ENCODE peak calls at places on chromosome 11, in five cellular contexts. O is H1, V is K562, B is HepG2, A is GM12878. J is an unnamed sample.

GRCh38 chr11:111045408-111045806 is 200.1 kb upstream of the POU2AF2 start:
- DNase-seq in O (no peak), V (no peak), B (no peak), A (no peak), J (no peak)

GRCh38 chr11:76947790-76948189 is 86.4 kb upstream of the B3GNT6 start:
- DNase-seq in O (no peak), V (no peak), B (no peak), A (no peak), J (no peak)

GRCh38 chr11:128505449-128506058 is 81.8 kb downstream of the ETS1 start:
- DNase-seq in O (no peak), V (no peak), B (no peak), A (no peak), J (no peak)

GRCh38 chr11:9678576-9678975 is 14.7 kb downstream of the SWAP70 start:
- DNase-seq in O (no peak), V (no peak), B (no peak), A (no peak), J (no peak)

GRCh38 chr11:131982154-131982553 is 611.7 kb downstream of the NTM start:
- DNase-seq in O (peak), V (no peak), B (no peak), A (no peak), J (no peak)

GRCh38 chr11:12893787-12894672 is 115.1 kb upstream of the RASSF10 start:
- DNase-seq in O (no peak), V (peak), B (peak), A (no peak), J (peak)

GRCh38 chr11:121614661-121615240 is 162.0 kb upstream of the SORL1-AS1 start:
- DNase-seq in O (peak), V (no peak), B (no peak), A (no peak), J (no peak)

GRCh38 chr11:36453678-36454077 is 56.4 kb downstream of the TRAF6 start:
- DNase-seq in O (no peak), V (peak), B (no peak), A (no peak), J (peak)

GRCh38 chr11:530960-531825 is 4.2 kb downstream of the HRAS start:
- DNase-seq in O (no peak), V (no peak), B (no peak), A (no peak), J (no peak)

GRCh38 chr11:74746868-74747267 is 1.8 kb upstream of the RNF169 start:
- DNase-seq in O (no peak), V (no peak), B (no peak), A (no peak), J (no peak)

GRCh38 chr11:108698844-108699642 is 34.2 kb downstream of the DDX10 start:
- DNase-seq in O (no peak), V (no peak), B (no peak), A (peak), J (no peak)

GRCh38 chr11:12914401-12914912 is 94.7 kb upstream of the RASSF10 start:
- DNase-seq in O (peak), V (peak), B (no peak), A (no peak), J (peak)

GRCh38 chr11:69240332-69241074 is 53.5 kb upstream of the MYEOV start:
- DNase-seq in O (no peak), V (no peak), B (no peak), A (no peak), J (no peak)

GRCh38 chr11:46375392-46376101 is 5.9 kb upstream of the MDK start:
- DNase-seq in O (no peak), V (no peak), B (no peak), A (no peak), J (no peak)

GRCh38 chr11:60937144-60937527 is 12.9 kb downstream of the TMEM132A start:
- DNase-seq in O (no peak), V (no peak), B (no peak), A (no peak), J (no peak)

GRCh38 chr11:125314264-125315087 is 149.9 kb downstream of the PKNOX2 start:
- DNase-seq in O (no peak), V (no peak), B (no peak), A (no peak), J (no peak)

GRCh38 chr11:111064118-111064517 is 181.4 kb upstream of the POU2AF2 start:
- DNase-seq in O (no peak), V (no peak), B (no peak), A (no peak), J (no peak)

GRCh38 chr11:11725438-11725837 is 103.6 kb upstream of the GALNT18 start:
- DNase-seq in O (no peak), V (no peak), B (no peak), A (no peak), J (no peak)

GRCh38 chr11:67160872-67161783 is 42.1 kb downstream of the KDM2A start:
- DNase-seq in O (no peak), V (no peak), B (no peak), A (no peak), J (no peak)

GRCh38 chr11:73242291-73243092 is 24.4 kb downstream of the P2RY2 start:
- DNase-seq in O (no peak), V (peak), B (peak), A (peak), J (peak)

GRCh38 chr11:11572386-11572785 is 49.4 kb downstream of the GALNT18 start:
- DNase-seq in O (no peak), V (no peak), B (no peak), A (no peak), J (no peak)

GRCh38 chr11:72676874-72677341 is 2.7 kb upstream of the PDE2A start:
- DNase-seq in O (no peak), V (peak), B (peak), A (no peak), J (peak)

GRCh38 chr11:27468209-27468608 is 4.4 kb downstream of the LGR4 start:
- DNase-seq in O (no peak), V (no peak), B (no peak), A (no peak), J (no peak)

GRCh38 chr11:1927151-1928037 is 7.9 kb downstream of the TNNT3 start:
- DNase-seq in O (no peak), V (no peak), B (no peak), A (no peak), J (no peak)

GRCh38 chr11:130999992-131000770 is 83.9 kb upstream of the SNX19 start:
- DNase-seq in O (no peak), V (no peak), B (peak), A (no peak), J (peak)

GRCh38 chr11:102521121-102521520 is 9.4 kb downstream of the MMP7 start:
- DNase-seq in O (no peak), V (no peak), B (no peak), A (no peak), J (no peak)

GRCh38 chr11:12494699-12495098 is 117.3 kb downstream of the PARVA start:
- DNase-seq in O (no peak), V (no peak), B (no peak), A (no peak), J (no peak)

GRCh38 chr11:5203366-5203765 is 2.9 kb upstream of the OR51V1 start:
- DNase-seq in O (no peak), V (no peak), B (no peak), A (no peak), J (no peak)

GRCh38 chr11:61294717-61295595 is at the start of gene VWCE:
- DNase-seq in O (peak), V (no peak), B (peak), A (no peak), J (peak)

GRCh38 chr11:14583252-14584105 is 60.1 kb upstream of the PDE3B start:
- DNase-seq in O (no peak), V (no peak), B (peak), A (no peak), J (no peak)

GRCh38 chr11:118194835-118195627 is 18.6 kb upstream of the SCN2B start:
- DNase-seq in O (no peak), V (no peak), B (peak), A (no peak), J (peak)

GRCh38 chr11:64799256-64799924 is 3.6 kb downstream of the MAP4K2 start:
- DNase-seq in O (no peak), V (no peak), B (no peak), A (no peak), J (no peak)

GRCh38 chr11:22742149-22742548 is 75.7 kb downstream of the GAS2 start:
- DNase-seq in O (no peak), V (no peak), B (no peak), A (no peak), J (no peak)

GRCh38 chr11:82978422-82979099 is 77.0 kb downstream of the DDIAS start:
- DNase-seq in O (no peak), V (no peak), B (peak), A (peak), J (no peak)

DNA sequence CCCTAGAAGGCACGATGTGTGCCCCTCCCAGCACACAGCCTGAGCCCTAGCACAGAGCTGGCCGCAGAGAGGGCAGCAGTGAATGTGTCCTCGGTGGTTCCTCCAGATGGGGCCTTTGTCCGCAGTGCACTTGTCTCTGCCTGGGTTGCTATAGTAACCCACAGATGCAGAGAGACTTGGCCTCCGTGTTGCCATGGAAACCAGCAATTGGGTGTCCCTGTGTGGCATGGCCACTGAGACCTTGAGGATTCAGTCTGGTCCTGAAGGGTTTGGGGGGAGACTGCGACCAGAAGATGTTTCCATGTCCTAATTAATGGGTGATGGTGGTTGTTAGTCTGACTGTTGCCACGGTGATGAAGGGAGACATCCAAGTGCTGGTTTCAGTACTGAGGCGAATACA is 42.6 kb upstream of the TUB start:
- DNase-seq in O (no peak), V (no peak), B (no peak), A (no peak), J (no peak)
- TF ChIP-seq KDM1A in O (no peak), V (no peak), B (no peak), A (no peak), J (no peak)

GRCh38 chr11:119615879-119616190 is 113.2 kb downstream of the NECTIN1 start:
- DNase-seq in O (no peak), V (no peak), B (no peak), A (no peak), J (no peak)
- TF ChIP-seq POLR2A in O (no peak), V (no peak), B (no peak), A (no peak), J (no peak)

GRCh38 chr11:15912291-15912690 is 444.1 kb downstream of the SOX6 start:
- DNase-seq in O (no peak), V (no peak), B (no peak), A (no peak), J (no peak)

GRCh38 chr11:15913261-15913660 is 443.1 kb downstream of the SOX6 start:
- DNase-seq in O (no peak), V (no peak), B (no peak), A (no peak), J (no peak)

GRCh38 chr11:15911377-15912044 is 444.8 kb downstream of the SOX6 start:
- DNase-seq in O (no peak), V (no peak), B (no peak), A (no peak), J (no peak)

GRCh38 chr11:15910761-15911160 is 445.6 kb downstream of the SOX6 start:
- DNase-seq in O (no peak), V (no peak), B (no peak), A (no peak), J (no peak)

DNA sequence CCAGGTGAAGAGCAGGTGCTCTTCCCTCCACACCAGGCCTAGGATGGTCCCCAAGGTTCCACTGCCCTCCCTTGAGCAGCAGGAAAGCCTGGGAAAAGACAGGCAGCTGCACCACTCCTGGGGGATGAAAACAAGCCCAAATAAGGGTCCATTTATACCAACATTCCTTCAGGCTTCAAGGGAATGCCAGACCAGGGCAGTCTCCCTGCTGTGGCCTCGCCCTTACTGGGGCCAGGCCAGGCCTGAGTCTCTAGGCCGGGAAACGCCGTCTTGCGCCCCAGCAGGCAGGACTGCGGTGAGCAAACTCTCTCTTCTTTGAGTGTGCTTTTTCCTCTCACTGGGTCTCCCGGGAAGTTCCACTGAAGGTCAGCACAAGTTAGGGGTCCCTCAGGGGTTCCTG is 443.5 kb downstream of the SOX6 start:
- DNase-seq in O (no peak), V (no peak), B (no peak), A (no peak), J (no peak)
- TF ChIP-seq USF2 in O (no peak), V (no peak), B (no peak), A (no peak), J (no peak)

DNA sequence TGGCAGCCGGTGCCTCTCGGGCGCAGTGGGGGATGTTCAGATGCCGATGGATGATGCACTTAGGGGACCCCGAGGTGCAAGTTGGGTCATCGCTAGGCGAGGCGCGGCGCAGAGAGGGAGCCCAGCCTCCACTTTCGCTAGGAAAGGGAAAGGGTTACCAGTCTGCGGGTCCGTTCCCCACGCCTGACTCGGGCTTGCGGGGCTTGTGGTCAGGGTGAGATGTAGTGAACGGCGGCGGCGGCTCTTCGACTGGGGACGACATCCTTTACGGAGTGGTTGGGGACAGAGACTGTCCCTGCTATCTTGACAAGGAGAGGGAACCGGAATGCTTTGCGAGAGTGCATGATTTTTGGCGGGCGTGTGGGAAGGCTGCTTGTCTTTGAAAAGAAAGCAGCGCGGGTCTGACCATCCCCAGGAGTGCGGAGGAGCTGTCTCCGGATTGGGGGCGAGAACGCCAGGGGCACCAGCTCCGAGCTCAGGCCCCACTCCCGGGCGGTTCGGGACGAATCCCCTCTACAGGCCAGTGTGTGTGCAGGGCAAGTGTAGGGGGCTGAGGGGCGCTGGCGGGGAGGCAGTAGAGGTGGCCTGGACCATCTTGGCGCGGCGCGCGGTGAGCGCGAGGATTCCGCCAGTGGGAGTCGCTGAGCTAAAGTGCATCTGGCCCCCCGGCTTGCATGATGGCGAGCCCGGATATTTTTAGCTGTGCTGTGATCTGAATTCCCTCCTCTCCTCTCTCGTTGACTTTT is 1.1 kb downstream of the FAT3 start:
- DNase-seq in O (no peak), V (no peak), B (no peak), A (no peak), J (no peak)
- TF ChIP-seq KDM1A in O (peak), V (no peak), B (no peak), A (no peak), J (no peak)

GRCh38 chr11:68211546-68211945 is 1.6 kb downstream of the KMT5B start:
- DNase-seq in O (no peak), V (no peak), B (no peak), A (no peak), J (no peak)
- TF ChIP-seq POLR2A in O (no peak), V (no peak), B (no peak), A (no peak), J (no peak)

GRCh38 chr11:85525711-85526110 is 101.4 kb downstream of the DLG2 start:
- DNase-seq in O (no peak), V (no peak), B (no peak), A (no peak), J (no peak)
- TF ChIP-seq USF2 in O (no peak), V (no peak), B (no peak), A (no peak), J (no peak)

DNA sequence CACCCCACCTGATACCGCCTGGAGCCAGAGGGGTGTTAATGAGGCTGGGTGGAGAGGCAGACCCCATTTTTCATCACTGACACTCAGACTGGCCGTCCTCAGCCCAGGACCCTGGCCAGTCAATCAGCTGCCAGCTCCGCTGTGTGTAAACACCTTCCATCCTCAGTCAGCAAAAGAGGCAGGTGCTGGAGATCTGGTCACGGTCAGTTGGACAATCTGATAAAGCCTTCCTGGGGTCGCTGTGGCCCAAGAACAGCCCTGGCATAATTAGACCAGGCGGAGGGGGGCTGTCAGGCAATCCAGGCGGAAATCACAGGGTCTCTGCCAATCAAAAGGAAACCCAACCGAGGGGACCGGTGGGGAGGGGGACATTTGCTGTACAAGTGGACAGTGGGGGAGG is 73.0 kb downstream of the ABTB2 start:
- DNase-seq in O (no peak), V (no peak), B (no peak), A (no peak), J (no peak)
- TF ChIP-seq KDM1A in O (no peak), V (no peak), B (no peak), A (no peak), J (no peak)

GRCh38 chr11:6606471-6607189 is 3.1 kb downstream of the ILK start:
- DNase-seq in O (peak), V (peak), B (peak), A (no peak), J (peak)
- TF ChIP-seq POLR2A in O (peak), V (peak), B (no peak), A (peak), J (peak)

GRCh38 chr11:115682101-115682500 is 177.9 kb upstream of the CADM1 start:
- DNase-seq in O (no peak), V (no peak), B (no peak), A (no peak), J (no peak)
- TF ChIP-seq USF2 in O (no peak), V (no peak), B (no peak), A (no peak), J (no peak)